ENCODE peak calls at places on chromosomes 2 and 18, in seven cellular contexts. One of them, this sample, is unnamed.
A peak's percentile ranks its signal among the peaks of the same experiment; 100 is the strongest.

GRCh38 chr2:71555798-71556454 is 102.6 kb downstream of the DYSF start:
- DNase-seq in ACHN: no peak
- DNase-seq in endothelial cell: no peak
- DNase-seq in EH: no peak
- DNase-seq in G401: no peak
- DNase-seq in HFFc6: no peak
- DNase-seq in GM03348: no peak
- DNase-seq in this sample: no peak

GRCh38 chr2:96427917-96428316 is 77.2 kb downstream of the NEURL3 start:
- DNase-seq in endothelial cell: no peak
- DNase-seq in GM03348: peak; percentile 41
- DNase-seq in HFFc6: peak; percentile 79
- DNase-seq in ACHN: peak; percentile 85
- DNase-seq in EH: peak; percentile 82
- DNase-seq in G401: no peak
- DNase-seq in this sample: no peak

GRCh38 chr18:48835119-48835518 is 115.6 kb downstream of the SMAD7 start:
- DNase-seq in HFFc6: no peak
- DNase-seq in GM03348: no peak
- DNase-seq in endothelial cell: no peak
- DNase-seq in ACHN: no peak
- DNase-seq in G401: no peak
- DNase-seq in EH: no peak
- DNase-seq in this sample: no peak

GRCh38 chr2:155060906-155061305 is 362.4 kb downstream of the KCNJ3 start:
- DNase-seq in EH: no peak
- DNase-seq in endothelial cell: no peak
- DNase-seq in ACHN: no peak
- DNase-seq in GM03348: no peak
- DNase-seq in G401: peak; percentile 94
- DNase-seq in HFFc6: no peak
- DNase-seq in this sample: no peak

GRCh38 chr2:120779781-120780283 is 44.2 kb downstream of the GLI2 start:
- DNase-seq in G401: no peak
- DNase-seq in ACHN: no peak
- DNase-seq in HFFc6: peak; percentile 90
- DNase-seq in EH: peak; percentile 90
- DNase-seq in GM03348: peak; percentile 82
- DNase-seq in endothelial cell: no peak
- DNase-seq in this sample: no peak

GRCh38 chr2:240186191-240186725 is 45.8 kb upstream of the OTOS start:
- DNase-seq in G401: no peak
- DNase-seq in EH: no peak
- DNase-seq in ACHN: no peak
- DNase-seq in HFFc6: no peak
- DNase-seq in GM03348: no peak
- DNase-seq in endothelial cell: no peak
- DNase-seq in this sample: no peak

GRCh38 chr2:147845608-147846002 is 776 bp downstream of the ACVR2A start:
- DNase-seq in G401: peak; percentile 48
- DNase-seq in ACHN: peak; percentile 51
- DNase-seq in endothelial cell: no peak
- DNase-seq in GM03348: peak; percentile 19
- DNase-seq in EH: peak; percentile 27
- DNase-seq in HFFc6: no peak
- DNase-seq in this sample: peak; percentile 36

GRCh38 chr18:73636355-73636754 is 511.3 kb downstream of the FBXO15 start:
- DNase-seq in ACHN: no peak
- DNase-seq in G401: no peak
- DNase-seq in HFFc6: no peak
- DNase-seq in GM03348: no peak
- DNase-seq in endothelial cell: no peak
- DNase-seq in EH: peak; percentile 56
- DNase-seq in this sample: no peak

GRCh38 chr2:113370478-113371091 is 66.9 kb upstream of the ZNG1B start:
- DNase-seq in endothelial cell: peak; percentile 65
- DNase-seq in G401: peak; percentile 42
- DNase-seq in HFFc6: peak; percentile 73
- DNase-seq in EH: peak; percentile 83
- DNase-seq in ACHN: peak; percentile 86
- DNase-seq in GM03348: peak; percentile 79
- DNase-seq in this sample: peak; percentile 83

GRCh38 chr2:85648619-85649018 is 19.4 kb downstream of the SFTPB start:
- DNase-seq in ACHN: peak; percentile 53
- DNase-seq in endothelial cell: peak; percentile 49
- DNase-seq in GM03348: peak; percentile 81
- DNase-seq in G401: no peak
- DNase-seq in HFFc6: peak; percentile 49
- DNase-seq in EH: peak; percentile 74
- DNase-seq in this sample: peak; percentile 34

GRCh38 chr2:233867993-233868532 is at the start of gene MSL3B:
- DNase-seq in ACHN: peak; percentile 72
- DNase-seq in G401: no peak
- DNase-seq in GM03348: peak; percentile 92
- DNase-seq in endothelial cell: peak; percentile 48
- DNase-seq in HFFc6: no peak
- DNase-seq in EH: peak; percentile 57
- DNase-seq in this sample: no peak

GRCh38 chr18:6203791-6204190 is 210.9 kb downstream of the L3MBTL4 start:
- DNase-seq in EH: no peak
- DNase-seq in endothelial cell: no peak
- DNase-seq in G401: peak; percentile 94
- DNase-seq in ACHN: no peak
- DNase-seq in HFFc6: no peak
- DNase-seq in GM03348: no peak
- DNase-seq in this sample: no peak

GRCh38 chr2:236627846-236628245 is 58.2 kb downstream of the ACKR3 start:
- DNase-seq in endothelial cell: no peak
- DNase-seq in ACHN: no peak
- DNase-seq in GM03348: no peak
- DNase-seq in G401: no peak
- DNase-seq in EH: no peak
- DNase-seq in HFFc6: no peak
- DNase-seq in this sample: no peak

GRCh38 chr2:187485535-187485934 is 37.5 kb upstream of the CALCRL start:
- DNase-seq in endothelial cell: no peak
- DNase-seq in ACHN: no peak
- DNase-seq in G401: no peak
- DNase-seq in EH: no peak
- DNase-seq in GM03348: no peak
- DNase-seq in HFFc6: no peak
- DNase-seq in this sample: no peak

GRCh38 chr2:154846842-154847241 is 148.3 kb downstream of the KCNJ3 start:
- DNase-seq in G401: peak; percentile 56
- DNase-seq in ACHN: no peak
- DNase-seq in HFFc6: no peak
- DNase-seq in GM03348: no peak
- DNase-seq in EH: no peak
- DNase-seq in endothelial cell: no peak
- DNase-seq in this sample: no peak

GRCh38 chr2:60472026-60472425 is 81.4 kb downstream of the BCL11A start:
- DNase-seq in ACHN: no peak
- DNase-seq in HFFc6: no peak
- DNase-seq in EH: no peak
- DNase-seq in endothelial cell: no peak
- DNase-seq in G401: no peak
- DNase-seq in GM03348: no peak
- DNase-seq in this sample: no peak